ENCODE peak calls at places on chromosomes 3 and 15, in nine cellular contexts. T, E, Q, M, I, D, L, V and W are unnamed samples.

GRCh38 chr15:93024293-93024692 is 64.7 kb downstream of the RGMA start:
- DNase-seq in Q (no peak), T (no peak), I (no peak), M (no peak), L (no peak), E (no peak), D (no peak), V (no peak), W (no peak)

GRCh38 chr3:73580343-73580742 is 44.4 kb downstream of the PDZRN3 start:
- DNase-seq in T (no peak), Q (peak), E (no peak), I (peak), V (no peak), M (no peak), L (no peak), D (peak), W (no peak)

GRCh38 chr3:181561130-181561529 is 150.6 kb upstream of the SOX2 start:
- DNase-seq in L (no peak), V (no peak), E (no peak), I (no peak), M (no peak), T (no peak), Q (no peak), D (no peak), W (no peak)

GRCh38 chr3:52705438-52705687 is 228 bp downstream of the GLT8D1 start:
- DNase-seq in V (no peak), I (no peak), L (no peak), E (no peak), T (no peak), Q (no peak), D (no peak), M (no peak), W (no peak)

GRCh38 chr3:181797431-181797830 is 85.7 kb downstream of the SOX2 start:
- DNase-seq in D (no peak), E (no peak), I (no peak), M (no peak), Q (no peak), T (no peak), L (no peak), V (no peak), W (no peak)

GRCh38 chr15:65920121-65920520 is 50.8 kb downstream of the RAB11A start:
- DNase-seq in D (no peak), I (no peak), E (no peak), M (no peak), L (no peak), T (no peak), V (no peak), Q (no peak), W (no peak)

GRCh38 chr3:16326724-16327349 is 61.8 kb downstream of the OXNAD1 start:
- DNase-seq in D (no peak), V (no peak), L (no peak), Q (no peak), I (no peak), M (no peak), T (no peak), E (no peak), W (no peak)

GRCh38 chr3:73624363-73625123 is at the start of gene PDZRN3:
- DNase-seq in E (no peak), Q (peak), L (peak), T (peak), V (no peak), I (no peak), D (peak), M (peak), W (no peak)

GRCh38 chr3:190127797-190128196 is 7.1 kb upstream of the P3H2 start:
- DNase-seq in Q (no peak), M (no peak), E (no peak), T (no peak), L (no peak), I (no peak), V (no peak), D (no peak), W (no peak)

GRCh38 chr15:99021669-99022068 is 14.1 kb upstream of the PGPEP1L start:
- DNase-seq in E (no peak), Q (no peak), L (no peak), D (no peak), V (no peak), I (no peak), M (no peak), T (no peak), W (no peak)

GRCh38 chr3:36540898-36541518 is 160.7 kb downstream of the STAC start:
- DNase-seq in V (no peak), E (no peak), I (no peak), D (peak), M (peak), T (peak), L (peak), Q (peak), W (no peak)

GRCh38 chr3:118972974-118973373 is 61.7 kb downstream of the IGSF11 start:
- DNase-seq in Q (no peak), E (no peak), I (no peak), T (no peak), L (no peak), M (no peak), V (no peak), D (no peak), W (no peak)

GRCh38 chr15:67303490-67304363 is 49.1 kb downstream of the IQCH start:
- DNase-seq in Q (peak), L (peak), V (no peak), D (peak), I (no peak), E (peak), M (peak), T (peak), W (peak)

GRCh38 chr3:18402140-18402834 is 22.9 kb downstream of the SATB1 start:
- DNase-seq in L (no peak), I (no peak), E (no peak), V (no peak), Q (no peak), D (no peak), T (no peak), M (no peak), W (no peak)

GRCh38 chr15:91965501-91966180 is 112.1 kb downstream of the SLCO3A1 start:
- DNase-seq in E (no peak), V (peak), L (no peak), M (no peak), Q (peak), I (no peak), T (peak), D (peak), W (no peak)

GRCh38 chr3:5063724-5064123 is 58.4 kb upstream of the ARL8B start:
- DNase-seq in T (no peak), V (no peak), E (no peak), L (no peak), M (no peak), I (no peak), Q (no peak), D (no peak), W (no peak)

GRCh38 chr15:92391640-92392039 is 2.0 kb upstream of the ST8SIA2 start:
- DNase-seq in E (peak), D (peak), V (no peak), Q (no peak), M (peak), L (peak), T (peak), I (peak), W (no peak)

GRCh38 chr15:71705151-71705550 is 105.2 kb upstream of the NR2E3 start:
- DNase-seq in M (peak), D (peak), L (peak), V (no peak), Q (peak), E (no peak), T (peak), I (no peak), W (no peak)

GRCh38 chr3:68009865-68010264 is 355.5 kb upstream of the SUCLG2 start:
- DNase-seq in I (no peak), D (no peak), L (no peak), Q (no peak), E (no peak), V (no peak), T (no peak), M (no peak), W (no peak)

GRCh38 chr3:179969525-179969924 is 67.2 kb downstream of the PEX5L start:
- DNase-seq in E (no peak), M (no peak), T (no peak), Q (peak), I (no peak), V (no peak), L (no peak), D (peak), W (no peak)

GRCh38 chr3:11480663-11481298 is 162.9 kb downstream of the VGLL4 start:
- DNase-seq in M (peak), V (no peak), I (no peak), T (no peak), E (no peak), Q (no peak), L (peak), D (no peak), W (no peak)

GRCh38 chr3:21839592-21839991 is 88.6 kb upstream of the ZNF385D start:
- DNase-seq in D (peak), V (peak), T (peak), Q (no peak), E (no peak), M (peak), I (no peak), L (no peak), W (no peak)

GRCh38 chr15:91716536-91716935 is 137.0 kb upstream of the SLCO3A1 start:
- DNase-seq in Q (no peak), L (no peak), I (no peak), M (no peak), T (no peak), V (no peak), D (no peak), E (no peak), W (no peak)

GRCh38 chr15:93202405-93202804 is 113.4 kb upstream of the RGMA start:
- DNase-seq in M (no peak), Q (no peak), L (no peak), E (no peak), T (no peak), I (no peak), V (no peak), D (no peak), W (no peak)

GRCh38 chr3:9681723-9682081 is 21.9 kb upstream of the CPNE9 start:
- DNase-seq in V (no peak), L (no peak), D (no peak), T (no peak), E (no peak), Q (no peak), M (no peak), I (no peak), W (no peak)

GRCh38 chr3:146177072-146177936 is 16.3 kb upstream of the PLOD2 start:
- DNase-seq in E (no peak), V (no peak), T (no peak), M (no peak), Q (peak), D (peak), I (no peak), L (no peak), W (no peak)